ENCODE peak calls at places on chromosomes 1 and 21, in eight cellular contexts. U, K, I, A, M, G, C and D are unnamed samples.

GRCh38 chr1:200909757-200910239 is 15.1 kb downstream of the INAVA start:
- DNase-seq in A (no peak), G (peak), K (no peak), M (no peak), I (no peak), U (no peak), C (no peak), D (no peak)

GRCh38 chr21:16029065-16029464 is 299.3 kb downstream of the USP25 start:
- DNase-seq in U (no peak), I (no peak), G (no peak), K (no peak), A (no peak), C (no peak), M (no peak), D (no peak)

GRCh38 chr1:39450956-39451601 is 40.4 kb upstream of the BMP8A start:
- DNase-seq in K (no peak), I (no peak), A (no peak), C (no peak), U (no peak), M (peak), G (no peak), D (no peak)

GRCh38 chr1:76068542-76068941 is 6.0 kb upstream of the ST6GALNAC3 start:
- DNase-seq in C (no peak), K (no peak), A (no peak), M (no peak), I (peak), G (no peak), U (no peak), D (no peak)

GRCh38 chr1:11053758-11054137 is 6.1 kb downstream of the SRM start:
- DNase-seq in M (no peak), C (no peak), G (no peak), I (no peak), A (no peak), U (peak), K (no peak), D (no peak)

GRCh38 chr1:89643577-89643976 is 10.7 kb downstream of the LRRC8C start:
- DNase-seq in A (no peak), I (no peak), M (no peak), U (no peak), K (no peak), C (no peak), G (no peak), D (no peak)

GRCh38 chr1:234836045-234836681 is 226.2 kb upstream of the IRF2BP2 start:
- DNase-seq in G (no peak), K (no peak), M (no peak), I (no peak), A (no peak), U (no peak), C (no peak), D (no peak)

GRCh38 chr1:157994081-157994581 is 686 bp downstream of the KIRREL1 start:
- DNase-seq in A (no peak), U (no peak), G (no peak), I (no peak), C (no peak), M (peak), K (peak), D (no peak)

GRCh38 chr1:47953661-47954060 is 43.5 kb downstream of the TRABD2B start:
- DNase-seq in G (no peak), C (no peak), I (no peak), M (no peak), K (no peak), U (no peak), A (no peak), D (no peak)

GRCh38 chr1:26097696-26098095 is 13.9 kb upstream of the PDIK1L start:
- DNase-seq in I (peak), A (no peak), U (no peak), G (no peak), K (no peak), M (no peak), C (no peak), D (no peak)

GRCh38 chr1:213986020-213986924 is 1.5 kb upstream of the PROX1 start:
- DNase-seq in M (no peak), K (no peak), I (no peak), G (no peak), A (no peak), C (no peak), U (no peak), D (no peak)

GRCh38 chr1:219304227-219305226 is 130.8 kb downstream of the LYPLAL1 start:
- DNase-seq in M (no peak), K (no peak), C (no peak), U (no peak), A (no peak), I (peak), G (no peak), D (no peak)

GRCh38 chr1:154716012-154716411 is 108.0 kb upstream of the ADAR start:
- DNase-seq in C (no peak), I (no peak), U (no peak), M (no peak), K (no peak), G (no peak), A (no peak), D (no peak)

GRCh38 chr1:36562181-36562685 is 79.5 kb upstream of the CSF3R start:
- DNase-seq in U (no peak), A (no peak), K (no peak), C (no peak), M (no peak), I (no peak), G (no peak), D (no peak)

GRCh38 chr1:164637461-164638375 is 78.7 kb downstream of the PBX1 start:
- DNase-seq in A (no peak), K (peak), I (peak), C (peak), M (no peak), U (no peak), G (no peak), D (no peak)

GRCh38 chr1:27403065-27403726 is 10.8 kb downstream of the GPR3 start:
- DNase-seq in G (no peak), K (peak), U (no peak), I (peak), M (peak), C (no peak), A (peak), D (peak)

GRCh38 chr1:70327306-70328076 is 27.0 kb downstream of the ANKRD13C start:
- DNase-seq in G (no peak), C (no peak), A (no peak), U (no peak), K (no peak), I (no peak), M (no peak), D (no peak)

GRCh38 chr1:93617670-93618488 is 63.8 kb downstream of the BCAR3 start:
- DNase-seq in A (peak), U (no peak), G (no peak), I (peak), C (peak), M (no peak), K (peak), D (no peak)
- TF ChIP-seq POLR2A in A (peak), U (no peak), G (no peak), I (no peak), C (no peak), M (no peak), K (peak), D (no peak)

GRCh38 chr1:112702420-112703261 is 4.3 kb downstream of the RHOC start:
- DNase-seq in C (peak), I (no peak), K (peak), A (no peak), G (no peak), M (no peak), U (no peak), D (no peak)

GRCh38 chr1:112703706-112704105 is 3.2 kb downstream of the RHOC start:
- DNase-seq in I (no peak), A (no peak), U (no peak), K (peak), M (no peak), G (no peak), C (no peak), D (no peak)

GRCh38 chr1:112706505-112707216 is at the start of gene RHOC:
- DNase-seq in C (peak), M (peak), U (peak), A (peak), K (peak), I (no peak), G (no peak), D (no peak)

GRCh38 chr1:112704908-112705627 is 1.9 kb downstream of the RHOC start:
- DNase-seq in K (peak), A (peak), U (peak), M (peak), G (peak), I (peak), C (peak), D (peak)

GRCh38 chr1:112704511-112704907 is 2.4 kb downstream of the RHOC start:
- DNase-seq in M (no peak), C (no peak), G (no peak), I (no peak), U (no peak), A (no peak), K (peak), D (peak)
- TF ChIP-seq EP300 in M (no peak), C (no peak), G (no peak), I (no peak), U (no peak), A (no peak), K (no peak), D (no peak)

GRCh38 chr21:45419162-45419561 is 14.2 kb downstream of the COL18A1 start:
- DNase-seq in G (no peak), A (no peak), U (no peak), M (no peak), C (no peak), I (no peak), K (peak), D (no peak)
- H3K27ac ChIP-seq in G (no peak), A (no peak), U (no peak), M (no peak), C (no peak), I (no peak), K (no peak), D (no peak)

DNA sequence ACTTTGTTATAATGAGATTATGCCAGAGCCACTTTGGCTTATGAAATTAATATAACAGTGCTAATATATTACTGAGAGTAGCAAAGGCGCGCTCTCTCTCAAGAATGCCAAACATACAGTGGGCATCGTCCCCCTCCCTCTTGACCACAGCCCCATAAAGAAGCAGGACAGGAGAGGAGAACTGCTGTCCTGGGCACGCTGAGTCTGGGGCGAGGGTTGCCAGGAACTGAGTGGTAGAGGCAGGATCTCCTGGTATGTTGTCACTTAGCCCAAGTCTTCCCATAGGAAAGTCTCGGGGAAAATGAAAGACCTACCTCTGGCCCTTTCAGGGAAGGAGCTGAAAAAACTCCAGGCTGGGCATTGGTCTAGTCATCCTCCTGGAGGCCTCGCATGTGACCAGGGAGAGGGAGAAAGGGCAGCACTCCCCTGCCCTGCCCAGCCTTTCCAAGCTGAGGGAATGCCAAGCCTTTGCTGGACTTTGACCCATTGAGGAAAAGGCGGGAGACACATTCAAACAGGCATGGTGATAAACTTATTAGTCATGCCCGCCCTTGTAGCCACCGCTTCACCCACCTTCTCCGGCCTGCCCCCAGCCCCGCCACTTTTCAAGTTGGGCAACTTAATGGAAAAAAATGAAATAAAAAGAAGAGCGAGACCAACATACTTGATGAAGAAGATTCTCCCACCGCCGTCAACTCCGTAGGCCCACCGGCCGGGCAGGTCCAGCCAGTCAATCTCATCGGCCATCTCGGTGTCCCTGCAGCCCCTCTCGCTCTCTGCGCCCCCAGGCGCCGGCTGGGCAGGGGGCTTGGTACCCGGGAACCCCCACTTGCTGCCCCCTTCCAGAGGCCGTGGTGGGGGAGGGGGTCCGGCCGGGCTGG is 17.4 kb upstream of the PLEKHA6 start:
- DNase-seq in A (peak), I (peak), G (no peak), U (no peak), M (no peak), K (no peak), C (peak), D (no peak)
- TF ChIP-seq POLR2A in A (peak), I (peak), G (no peak), U (no peak), M (no peak), K (no peak), C (no peak), D (no peak)

GRCh38 chr1:56068908-56069307 is 510.5 kb downstream of the PLPP3 start:
- DNase-seq in A (no peak), I (peak), C (no peak), G (no peak), M (no peak), U (no peak), K (no peak), D (no peak)
- TF ChIP-seq EP300 in A (no peak), I (no peak), C (no peak), G (no peak), M (no peak), U (no peak), K (no peak), D (no peak)

GRCh38 chr1:229537894-229538293 is 20.6 kb downstream of the ABCB10 start:
- DNase-seq in A (no peak), U (no peak), I (no peak), K (no peak), G (no peak), M (no peak), C (no peak), D (no peak)

GRCh38 chr1:229539868-229540506 is 18.5 kb downstream of the ABCB10 start:
- DNase-seq in I (no peak), M (no peak), A (no peak), G (no peak), C (no peak), K (no peak), U (no peak), D (no peak)

GRCh38 chr1:229535226-229535625 is 23.3 kb downstream of the ABCB10 start:
- DNase-seq in C (no peak), I (no peak), A (no peak), M (no peak), K (no peak), U (no peak), G (no peak), D (no peak)

GRCh38 chr1:229536982-229537381 is 21.5 kb downstream of the ABCB10 start:
- DNase-seq in A (no peak), K (no peak), I (no peak), C (no peak), U (no peak), M (no peak), G (no peak), D (no peak)

DNA sequence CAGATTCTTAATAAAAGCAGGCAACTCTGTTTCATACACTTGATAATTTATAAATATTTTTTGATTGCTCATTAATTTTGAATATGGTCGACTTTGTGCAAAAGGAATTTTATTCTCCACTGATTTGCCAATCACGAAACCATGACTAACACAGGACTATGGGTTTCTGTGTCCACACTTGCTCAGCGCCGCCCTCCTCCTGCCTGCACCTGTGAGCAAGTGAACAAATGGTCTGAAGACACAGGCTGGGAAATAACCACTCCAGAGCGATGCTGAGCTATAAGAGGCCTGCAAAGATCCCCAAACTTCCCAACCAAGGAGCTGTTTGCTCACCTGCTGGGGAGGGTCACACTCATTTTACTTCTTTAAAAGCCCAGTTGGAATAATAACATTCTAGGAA is 19.6 kb downstream of the ABCB10 start:
- DNase-seq in A (no peak), C (no peak), U (no peak), K (no peak), M (no peak), I (no peak), G (no peak), D (no peak)
- H3K27ac ChIP-seq in A (no peak), C (no peak), U (no peak), K (no peak), M (no peak), I (no peak), G (no peak), D (no peak)